ENCODE peak calls at places on chromosome 3, in eight cellular contexts. T, B, L, U, J, E, K and F are unnamed samples.

GRCh38 chr3:54630111-54630623 is 297.7 kb downstream of the LRTM1 start:
- DNase-seq in U (no peak), J (no peak), T (no peak), E (no peak), K (no peak), L (no peak), B (no peak), F (no peak)

GRCh38 chr3:29319262-29319661 is 38.4 kb downstream of the RBMS3 start:
- DNase-seq in E (no peak), T (no peak), B (no peak), J (no peak), U (no peak), K (no peak), L (no peak), F (no peak)

GRCh38 chr3:195580733-195581443 is 2.9 kb downstream of the APOD start:
- DNase-seq in E (no peak), K (no peak), L (no peak), T (no peak), U (no peak), J (peak), B (peak), F (peak)

GRCh38 chr3:185824467-185825378 is at the start of gene IGF2BP2:
- DNase-seq in L (peak), J (peak), K (peak), B (peak), E (peak), U (no peak), T (peak), F (peak)

GRCh38 chr3:168123211-168124173 is 27.8 kb upstream of the GOLIM4 start:
- DNase-seq in K (no peak), U (no peak), L (no peak), B (peak), T (no peak), J (peak), E (no peak), F (no peak)

GRCh38 chr3:53996153-53996861 is 104.6 kb upstream of the SELENOK start:
- DNase-seq in K (no peak), B (no peak), T (peak), E (no peak), J (no peak), U (no peak), L (no peak), F (no peak)

GRCh38 chr3:40009991-40010390 is 200.6 kb downstream of the MYRIP start:
- DNase-seq in T (no peak), K (peak), B (no peak), E (no peak), L (no peak), J (no peak), U (no peak), F (peak)

GRCh38 chr3:114449271-114450007 is 155.6 kb downstream of the TIGIT start:
- DNase-seq in K (no peak), J (no peak), E (no peak), T (no peak), L (no peak), U (no peak), B (peak), F (no peak)

GRCh38 chr3:115217678-115218451 is 70.8 kb upstream of the ZBTB20 start:
- DNase-seq in E (peak), K (no peak), T (peak), B (peak), J (peak), U (peak), L (no peak), F (peak)

GRCh38 chr3:172581757-172582166 is 58.5 kb upstream of the TNFSF10 start:
- DNase-seq in L (no peak), B (no peak), E (no peak), K (no peak), U (no peak), T (no peak), J (no peak), F (no peak)

GRCh38 chr3:136149569-136150136 is 46.5 kb downstream of the MSL2 start:
- DNase-seq in L (no peak), K (no peak), T (no peak), J (peak), B (peak), E (no peak), U (peak), F (peak)

GRCh38 chr3:197711973-197712707 is 24.6 kb downstream of the RUBCN start:
- DNase-seq in J (peak), E (peak), L (peak), U (peak), T (peak), K (peak), B (peak), F (peak)

GRCh38 chr3:152375546-152375945 is 106.8 kb downstream of the MBNL1 start:
- DNase-seq in L (no peak), J (peak), E (no peak), B (peak), U (no peak), K (no peak), T (no peak), F (peak)

GRCh38 chr3:63975705-63976104 is 47.6 kb downstream of the PSMD6 start:
- DNase-seq in J (no peak), U (no peak), K (peak), E (no peak), B (peak), T (no peak), L (peak), F (peak)

GRCh38 chr3:16516695-16517481 is 3.4 kb upstream of the RFTN1 start:
- DNase-seq in U (no peak), L (no peak), J (peak), B (peak), K (peak), T (no peak), E (no peak), F (peak)

GRCh38 chr3:118244761-118245160 is 789.9 kb downstream of the IGSF11 start:
- DNase-seq in B (no peak), U (no peak), L (no peak), E (no peak), J (no peak), K (no peak), T (no peak), F (no peak)

GRCh38 chr3:186965141-186965879 is 35.0 kb downstream of the ST6GAL1 start:
- DNase-seq in J (peak), K (no peak), E (no peak), U (peak), B (peak), T (no peak), L (no peak), F (peak)

GRCh38 chr3:115819785-115820384 is 196.6 kb downstream of the GAP43 start:
- DNase-seq in K (peak), E (peak), T (peak), B (peak), J (peak), L (peak), U (peak), F (peak)

GRCh38 chr3:122178711-122179110 is 4.8 kb upstream of the CASR start:
- DNase-seq in B (no peak), T (no peak), L (no peak), K (no peak), E (no peak), U (no peak), J (no peak), F (no peak)

GRCh38 chr3:122186372-122186771 is 2.9 kb downstream of the CASR start:
- DNase-seq in T (peak), J (no peak), B (no peak), U (no peak), L (no peak), E (no peak), K (no peak), F (no peak)

GRCh38 chr3:122183893-122184590 is 574 bp downstream of the CASR start:
- DNase-seq in B (no peak), U (no peak), J (no peak), T (no peak), E (no peak), L (no peak), K (no peak), F (no peak)

GRCh38 chr3:122184591-122184929 is 1.1 kb downstream of the CASR start:
- DNase-seq in E (no peak), T (no peak), U (no peak), L (no peak), B (no peak), J (no peak), K (no peak), F (no peak)

GRCh38 chr3:122183521-122183892 is at the start of gene CASR:
- DNase-seq in L (no peak), U (no peak), B (no peak), K (peak), T (peak), E (no peak), J (no peak), F (no peak)
- H3K4me3 ChIP-seq in L (peak), U (no peak), B (no peak), K (no peak), T (peak), E (no peak), J (no peak), F (no peak)

GRCh38 chr3:77456881-77457280 is 417.0 kb downstream of the ROBO2 start:
- DNase-seq in B (no peak), L (no peak), J (no peak), T (no peak), K (no peak), U (no peak), E (no peak), F (no peak)
- H3K4me3 ChIP-seq in B (no peak), L (no peak), J (no peak), T (no peak), K (no peak), U (no peak), E (no peak), F (no peak)

DNA sequence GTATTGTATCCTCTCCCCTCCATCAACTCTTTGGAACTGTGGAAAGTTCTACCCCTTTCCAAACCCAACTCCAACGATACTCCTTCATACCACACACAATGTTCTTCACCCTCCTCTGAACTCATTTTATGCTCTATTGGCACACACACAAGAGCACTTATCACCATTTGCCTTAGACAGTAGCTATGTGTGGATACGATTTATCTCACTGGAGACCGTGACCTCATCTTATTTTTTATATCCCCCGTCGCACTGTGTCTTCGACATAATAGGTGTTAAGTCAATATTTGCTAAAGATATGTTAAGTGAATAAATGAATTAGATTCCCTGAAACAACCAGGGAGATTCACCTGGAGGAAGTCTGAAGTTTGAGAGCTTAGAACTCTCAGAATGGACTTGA is 316.6 kb upstream of the PROK2 start:
- DNase-seq in E (no peak), B (no peak), U (no peak), K (no peak), J (no peak), L (no peak), T (no peak), F (no peak)
- H3K4me3 ChIP-seq in E (no peak), B (no peak), U (no peak), K (no peak), J (no peak), L (no peak), T (no peak), F (no peak)

DNA sequence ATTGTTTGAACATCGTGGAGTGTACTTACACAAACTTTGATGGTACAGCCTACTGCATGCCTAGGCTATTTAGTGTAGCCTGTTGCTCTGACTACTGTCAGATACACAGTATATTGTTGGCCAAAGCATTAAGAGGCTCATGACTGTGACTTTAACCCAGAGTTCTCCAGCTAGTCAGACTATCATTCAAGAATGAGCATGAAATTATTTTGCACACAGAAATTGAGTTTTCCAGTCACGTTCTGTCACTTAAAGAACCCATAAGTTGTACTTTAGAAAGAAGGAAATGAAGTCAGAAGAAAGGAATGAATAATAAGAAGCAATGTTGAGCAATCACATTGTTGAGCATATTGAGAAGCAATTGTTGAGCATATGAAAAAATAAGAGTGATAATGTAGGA is 37.6 kb upstream of the SLC22A13 start:
- DNase-seq in T (no peak), J (peak), L (no peak), U (peak), B (peak), E (no peak), K (no peak), F (peak)
- H3K4me3 ChIP-seq in T (no peak), J (no peak), L (no peak), U (no peak), B (no peak), E (no peak), K (no peak), F (no peak)

GRCh38 chr3:79477242-79477641 is 290.6 kb downstream of the ROBO1 start:
- DNase-seq in L (no peak), E (no peak), J (no peak), K (no peak), U (no peak), B (no peak), T (no peak), F (no peak)
- H3K4me3 ChIP-seq in L (no peak), E (no peak), J (no peak), K (no peak), U (no peak), B (no peak), T (no peak), F (no peak)

GRCh38 chr3:27078246-27078913 is 290.8 kb downstream of the NEK10 start:
- DNase-seq in T (no peak), J (no peak), E (no peak), B (no peak), U (no peak), K (no peak), L (no peak), F (no peak)

GRCh38 chr3:27073903-27074302 is 295.3 kb downstream of the NEK10 start:
- DNase-seq in U (no peak), T (no peak), E (no peak), J (no peak), K (no peak), B (no peak), L (no peak), F (no peak)

GRCh38 chr3:27076815-27077630 is 292.2 kb downstream of the NEK10 start:
- DNase-seq in K (peak), U (no peak), J (no peak), B (no peak), L (no peak), T (no peak), E (no peak), F (no peak)

GRCh38 chr3:27072943-27073725 is 296.0 kb downstream of the NEK10 start:
- DNase-seq in J (no peak), E (no peak), K (no peak), L (no peak), T (no peak), B (no peak), U (no peak), F (no peak)
- H3K4me3 ChIP-seq in J (no peak), E (no peak), K (no peak), L (no peak), T (no peak), B (no peak), U (no peak), F (no peak)

DNA sequence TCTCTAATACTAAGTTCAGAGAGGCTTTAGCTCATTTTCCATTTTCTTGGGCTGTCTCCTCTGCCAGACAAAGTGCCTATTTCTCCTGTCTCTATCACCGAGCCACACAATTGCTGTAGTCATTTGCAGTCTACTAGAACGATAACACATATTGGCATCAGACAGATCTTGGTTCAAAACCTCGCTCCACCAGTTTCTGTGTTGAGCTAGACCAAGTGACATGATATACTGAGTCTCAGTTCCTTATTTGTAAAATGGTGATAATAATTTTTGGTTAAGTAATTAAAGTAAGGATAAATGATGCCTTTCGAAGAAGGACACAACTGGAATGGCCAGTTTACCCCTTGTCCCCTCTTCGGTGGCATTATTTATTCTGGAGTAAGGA is 444 bp upstream of the RAB7A start:
- DNase-seq in T (no peak), U (no peak), L (no peak), E (no peak), J (no peak), K (no peak), B (no peak), F (no peak)
- H3K4me3 ChIP-seq in T (no peak), U (peak), L (no peak), E (no peak), J (no peak), K (no peak), B (no peak), F (peak)

GRCh38 chr3:179036626-179037300 is 34.8 kb downstream of the ZMAT3 start:
- DNase-seq in J (no peak), L (no peak), B (no peak), E (no peak), U (no peak), K (no peak), T (no peak), F (no peak)

GRCh38 chr3:179038216-179038898 is 33.3 kb downstream of the ZMAT3 start:
- DNase-seq in T (no peak), E (no peak), J (no peak), L (no peak), K (no peak), B (no peak), U (no peak), F (no peak)

GRCh38 chr3:179036226-179036625 is 35.4 kb downstream of the ZMAT3 start:
- DNase-seq in K (no peak), U (no peak), B (no peak), E (no peak), L (no peak), J (no peak), T (no peak), F (no peak)

GRCh38 chr3:179035232-179035631 is 36.4 kb downstream of the ZMAT3 start:
- DNase-seq in E (no peak), B (no peak), U (no peak), J (no peak), T (no peak), K (no peak), L (no peak), F (no peak)

DNA sequence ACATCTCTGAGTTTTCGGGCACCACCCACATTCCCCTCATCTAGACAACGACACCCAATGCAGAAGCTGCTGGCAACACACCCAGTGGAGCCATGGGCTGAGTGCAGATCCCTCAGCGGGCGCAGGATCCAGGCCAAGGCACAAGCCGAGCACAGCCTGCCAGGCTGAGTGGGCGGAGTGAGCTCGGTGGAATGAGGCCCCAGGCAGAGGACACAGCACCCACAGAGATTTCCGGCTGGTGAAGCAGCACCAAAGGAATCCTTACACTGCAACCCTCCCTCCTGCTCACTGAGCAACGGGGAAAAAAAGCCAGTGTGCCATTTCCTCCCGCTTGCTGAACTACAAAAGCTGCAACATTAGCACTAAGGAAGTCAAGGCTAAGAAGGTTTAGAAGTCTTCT is 34.2 kb downstream of the ZMAT3 start:
- DNase-seq in L (peak), B (peak), T (peak), U (peak), K (no peak), E (peak), J (peak), F (peak)
- H3K4me3 ChIP-seq in L (peak), B (no peak), T (no peak), U (no peak), K (no peak), E (peak), J (no peak), F (no peak)

GRCh38 chr3:139534992-139535879 is 4.3 kb downstream of the RBP1 start:
- DNase-seq in U (no peak), T (no peak), K (peak), B (peak), J (peak), E (no peak), L (peak), F (peak)

GRCh38 chr3:139537325-139537724 is 2.2 kb downstream of the RBP1 start:
- DNase-seq in T (no peak), U (no peak), K (no peak), E (no peak), L (no peak), B (peak), J (peak), F (peak)

GRCh38 chr3:139540686-139541085 is 1.1 kb upstream of the RBP1 start:
- DNase-seq in K (no peak), L (no peak), T (no peak), B (no peak), J (no peak), E (no peak), U (no peak), F (no peak)

GRCh38 chr3:139538733-139539132 is 809 bp downstream of the RBP1 start:
- DNase-seq in T (peak), J (peak), B (peak), E (no peak), L (peak), U (no peak), K (no peak), F (peak)

DNA sequence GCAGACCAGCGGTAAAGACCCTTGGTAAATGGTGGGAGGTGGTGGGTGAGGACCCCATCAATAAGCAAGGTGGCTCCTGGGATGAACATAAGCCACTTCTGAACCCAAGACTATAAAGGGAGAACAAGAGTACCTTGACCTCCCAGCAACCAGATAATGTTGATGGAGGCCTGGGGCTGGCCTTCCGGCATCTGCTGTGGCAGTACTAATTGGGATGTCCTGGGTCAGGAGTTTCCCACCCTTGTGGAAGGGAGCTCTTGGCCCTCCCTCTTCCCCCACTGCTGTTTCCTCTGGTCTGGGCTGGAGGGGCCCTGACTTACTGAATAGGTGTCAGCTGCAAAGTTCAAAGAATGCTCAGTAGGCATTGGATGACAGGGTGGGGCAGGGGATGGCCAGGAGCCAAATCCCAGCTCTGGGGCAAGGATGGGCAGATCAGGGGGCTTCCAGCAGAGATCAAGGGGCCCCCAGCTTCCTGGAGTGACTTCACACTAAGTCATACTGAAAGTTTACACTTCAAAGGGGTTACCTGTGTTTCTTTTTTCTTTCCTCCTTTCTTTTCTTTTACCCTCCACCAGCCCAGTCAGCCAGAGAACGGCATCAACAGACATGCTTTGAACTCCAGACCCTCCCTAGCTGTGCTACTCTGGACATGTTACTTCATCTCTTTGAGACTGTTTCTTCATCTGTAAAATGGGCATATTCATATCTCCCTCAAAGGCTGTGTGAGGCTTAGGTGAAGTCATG is 1.6 kb downstream of the RBP1 start:
- DNase-seq in U (no peak), B (no peak), T (no peak), L (no peak), K (no peak), E (no peak), J (no peak), F (no peak)
- H3K4me3 ChIP-seq in U (no peak), B (no peak), T (no peak), L (no peak), K (no peak), E (no peak), J (no peak), F (no peak)

GRCh38 chr3:62318752-62319569 is 54.4 kb downstream of the FEZF2 start:
- DNase-seq in E (peak), U (peak), B (peak), J (peak), K (peak), L (peak), T (peak), F (peak)

GRCh38 chr3:62316525-62316924 is 56.8 kb downstream of the FEZF2 start:
- DNase-seq in E (no peak), U (no peak), L (no peak), J (no peak), B (no peak), T (no peak), K (no peak), F (no peak)

GRCh38 chr3:62318365-62318751 is 55.0 kb downstream of the FEZF2 start:
- DNase-seq in U (no peak), J (no peak), L (no peak), B (no peak), E (no peak), K (no peak), T (no peak), F (no peak)

GRCh38 chr3:62323241-62323640 is 50.1 kb downstream of the FEZF2 start:
- DNase-seq in L (no peak), T (no peak), K (no peak), J (no peak), U (no peak), E (no peak), B (no peak), F (no peak)

GRCh38 chr3:62319570-62320243 is 53.6 kb downstream of the FEZF2 start:
- DNase-seq in J (no peak), L (no peak), E (no peak), B (no peak), U (no peak), K (no peak), T (no peak), F (no peak)
- H3K4me3 ChIP-seq in J (peak), L (peak), E (no peak), B (peak), U (peak), K (no peak), T (peak), F (peak)